ENCODE peak calls at places on chromosome 4, in four cellular contexts. P is EL, C is GM10248, H is NCI-H1105 treated with DMSO at 0.1 percent for 48 hours. I is an unnamed sample.

GRCh38 chr4:175273995-175274753 is 356.0 kb downstream of the ADAM29 start:
- DNase-seq in P (peak; percentile 62), C (no peak), H (no peak), I (peak; percentile 68)

GRCh38 chr4:47703964-47704363 is 133.9 kb downstream of the CORIN start:
- DNase-seq in P (no peak), C (no peak), H (no peak), I (no peak)

GRCh38 chr4:32032136-32032672 is 1312.0 kb downstream of the PCDH7 start:
- DNase-seq in P (no peak), C (no peak), H (no peak), I (no peak)

GRCh38 chr4:159174645-159175147 is 71.8 kb downstream of the RAPGEF2 start:
- DNase-seq in P (peak; percentile 3), C (no peak), H (no peak), I (peak; percentile 8)

GRCh38 chr4:83216856-83217683 is 67.5 kb downstream of the COQ2 start:
- DNase-seq in P (no peak), C (no peak), H (no peak), I (no peak)

GRCh38 chr4:152112116-152112515 is 351.3 kb upstream of the GATB start:
- DNase-seq in P (no peak), C (no peak), H (no peak), I (no peak)

GRCh38 chr4:93827272-93827947 is 1.1 kb upstream of the ATOH1 start:
- DNase-seq in P (no peak), C (no peak), H (no peak), I (no peak)

GRCh38 chr4:87697272-87697671 is 47.2 kb downstream of the DMP1 start:
- DNase-seq in P (no peak), C (no peak), H (no peak), I (no peak)

GRCh38 chr4:161714022-161714751 is 449.6 kb downstream of the FSTL5 start:
- DNase-seq in P (peak; percentile 65), C (no peak), H (no peak), I (peak; percentile 87)